ENCODE peak calls at places on chromosome 11, in nine cellular contexts. R, J, U, Y, N, S, W, K and D are unnamed samples.

GRCh38 chr11:47899801-47900200 is 51.7 kb upstream of the NUP160 start:
- DNase-seq in R (no peak), J (no peak), U (peak; percentile 92), Y (no peak), N (no peak), S (no peak), W (no peak), K (no peak), D (no peak)

GRCh38 chr11:12938590-12939247 is 70.4 kb upstream of the RASSF10 start:
- DNase-seq in R (no peak), J (no peak), U (no peak), Y (no peak), N (no peak), S (no peak), W (no peak), K (no peak), D (no peak)

GRCh38 chr11:61617515-61617914 is 36.6 kb upstream of the SYT7 start:
- DNase-seq in R (no peak), J (no peak), U (no peak), Y (no peak), N (no peak), S (no peak), W (no peak), K (no peak), D (no peak)

GRCh38 chr11:121451178-121451981 is 734 bp upstream of the SORL1 start:
- DNase-seq in R (peak; percentile 83), J (no peak), U (no peak), Y (no peak), N (peak; percentile 73), S (no peak), W (no peak), K (no peak), D (no peak)

GRCh38 chr11:120181446-120181992 is 29.3 kb upstream of the OAF start:
- DNase-seq in R (peak; percentile 2), J (no peak), U (no peak), Y (no peak), N (peak; percentile 33), S (peak; percentile 78), W (peak; percentile 45), K (no peak), D (no peak)

GRCh38 chr11:65133724-65134123 is 595 bp downstream of the SYVN1 start:
- DNase-seq in R (no peak), J (no peak), U (no peak), Y (no peak), N (peak; percentile 71), S (no peak), W (no peak), K (peak; percentile 49), D (no peak)

GRCh38 chr11:72584293-72584921 is 89.8 kb downstream of the PDE2A start:
- DNase-seq in R (no peak), J (no peak), U (no peak), Y (no peak), N (peak; percentile 61), S (no peak), W (no peak), K (peak; percentile 62), D (no peak)

GRCh38 chr11:60718524-60719316 is 5.8 kb upstream of the MS4A18 start:
- DNase-seq in R (peak; percentile 27), J (no peak), U (no peak), Y (no peak), N (no peak), S (no peak), W (no peak), K (no peak), D (no peak)

GRCh38 chr11:72190581-72191205 is 1.2 kb upstream of the FOLR1 start:
- DNase-seq in R (no peak), J (no peak), U (no peak), Y (no peak), N (no peak), S (no peak), W (no peak), K (no peak), D (no peak)

GRCh38 chr11:95831198-95831883 is 41.0 kb downstream of the CEP57 start:
- DNase-seq in R (peak; percentile 18), J (no peak), U (no peak), Y (no peak), N (no peak), S (no peak), W (no peak), K (no peak), D (no peak)

GRCh38 chr11:86987687-86988086 is 32.5 kb upstream of the FZD4 start:
- DNase-seq in R (no peak), J (no peak), U (no peak), Y (no peak), N (no peak), S (no peak), W (no peak), K (no peak), D (no peak)
- TF ChIP-seq CTCF in R (no peak), J (no peak), U (no peak), Y (no peak), N (no peak), S (no peak), W (no peak), K (no peak), D (no peak)

DNA sequence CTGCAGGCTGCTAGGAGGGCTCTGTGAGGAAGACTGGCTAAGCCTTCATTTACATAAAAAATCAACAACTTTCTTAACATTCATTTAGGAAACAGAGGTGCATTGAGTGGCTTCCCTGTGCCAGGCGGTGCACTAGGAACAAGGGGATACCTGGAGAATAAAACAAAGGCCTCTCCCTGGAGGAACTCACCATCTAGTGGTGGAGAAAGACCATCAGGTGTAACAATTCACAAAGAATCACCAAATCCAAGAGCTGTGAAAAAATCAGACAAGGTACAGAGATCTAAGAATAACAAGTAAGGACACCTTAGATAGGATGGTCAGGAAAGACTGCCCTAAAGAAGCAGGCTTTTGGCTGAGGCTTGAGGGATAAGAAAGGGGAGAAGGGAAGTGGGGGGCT is 40.3 kb downstream of the CSNK2A3 start:
- DNase-seq in R (no peak), J (no peak), U (no peak), Y (no peak), N (no peak), S (no peak), W (no peak), K (no peak), D (no peak)
- H3K27ac ChIP-seq in R (no peak overlapping the region), J (peak overlapping the region; percentile 77), U (no peak overlapping the region), Y (no peak overlapping the region), N (no peak overlapping the region), S (no peak overlapping the region), W (no peak overlapping the region), K (no peak overlapping the region), D (no peak overlapping the region)

GRCh38 chr11:46064221-46064620 is 57.0 kb downstream of the PHF21A start:
- DNase-seq in R (no peak), J (no peak), U (no peak), Y (no peak), N (no peak), S (no peak), W (no peak), K (no peak), D (no peak)
- H3K4me3 ChIP-seq in R (no peak overlapping the region), J (no peak overlapping the region), U (no peak overlapping the region), Y (no peak overlapping the region), N (no peak overlapping the region), S (no peak overlapping the region), W (no peak overlapping the region), K (no peak overlapping the region), D (no peak overlapping the region)

GRCh38 chr11:63212742-63213141 is 30.7 kb downstream of the SLC22A25 start:
- DNase-seq in R (peak; percentile 26), J (peak; percentile 26), U (peak; percentile 49), Y (no peak), N (no peak), S (no peak), W (no peak), K (no peak), D (peak; percentile 7)
- TF ChIP-seq CTCF in R (peak; percentile 52), J (peak; percentile 64), U (peak; percentile 53), Y (peak; percentile 80), N (peak; percentile 46), S (peak; percentile 25), W (no peak), K (peak; percentile 45), D (peak; percentile 11)

GRCh38 chr11:57638005-57638760 is 11.5 kb downstream of the YPEL4 start:
- DNase-seq in R (peak; percentile 90), J (peak; percentile 99), U (no peak), Y (no peak), N (no peak), S (no peak), W (no peak), K (peak; percentile 79), D (no peak)

GRCh38 chr11:57638811-57639320 is 10.8 kb downstream of the YPEL4 start:
- DNase-seq in R (no peak), J (no peak), U (no peak), Y (no peak), N (no peak), S (no peak), W (no peak), K (no peak), D (no peak)

GRCh38 chr11:57639321-57640067 is 10.2 kb downstream of the YPEL4 start:
- DNase-seq in R (peak; percentile 86), J (no peak), U (no peak), Y (no peak), N (no peak), S (no peak), W (no peak), K (no peak), D (no peak)

GRCh38 chr11:57635236-57635635 is 14.5 kb downstream of the YPEL4 start:
- DNase-seq in R (no peak), J (no peak), U (no peak), Y (no peak), N (no peak), S (no peak), W (no peak), K (no peak), D (no peak)

GRCh38 chr11:57637626-57638004 is 12.1 kb downstream of the YPEL4 start:
- DNase-seq in R (peak; percentile 58), J (no peak), U (no peak), Y (no peak), N (no peak), S (no peak), W (no peak), K (no peak), D (no peak)
- H3K27ac ChIP-seq in R (peak overlapping the region; percentile 87), J (peak overlapping the region; percentile 99), U (no peak overlapping the region), Y (peak overlapping the region; percentile 83), N (no peak overlapping the region), S (peak overlapping the region; percentile 83), W (peak overlapping the region; percentile 71), K (peak overlapping the region; percentile 81), D (no peak overlapping the region)

DNA sequence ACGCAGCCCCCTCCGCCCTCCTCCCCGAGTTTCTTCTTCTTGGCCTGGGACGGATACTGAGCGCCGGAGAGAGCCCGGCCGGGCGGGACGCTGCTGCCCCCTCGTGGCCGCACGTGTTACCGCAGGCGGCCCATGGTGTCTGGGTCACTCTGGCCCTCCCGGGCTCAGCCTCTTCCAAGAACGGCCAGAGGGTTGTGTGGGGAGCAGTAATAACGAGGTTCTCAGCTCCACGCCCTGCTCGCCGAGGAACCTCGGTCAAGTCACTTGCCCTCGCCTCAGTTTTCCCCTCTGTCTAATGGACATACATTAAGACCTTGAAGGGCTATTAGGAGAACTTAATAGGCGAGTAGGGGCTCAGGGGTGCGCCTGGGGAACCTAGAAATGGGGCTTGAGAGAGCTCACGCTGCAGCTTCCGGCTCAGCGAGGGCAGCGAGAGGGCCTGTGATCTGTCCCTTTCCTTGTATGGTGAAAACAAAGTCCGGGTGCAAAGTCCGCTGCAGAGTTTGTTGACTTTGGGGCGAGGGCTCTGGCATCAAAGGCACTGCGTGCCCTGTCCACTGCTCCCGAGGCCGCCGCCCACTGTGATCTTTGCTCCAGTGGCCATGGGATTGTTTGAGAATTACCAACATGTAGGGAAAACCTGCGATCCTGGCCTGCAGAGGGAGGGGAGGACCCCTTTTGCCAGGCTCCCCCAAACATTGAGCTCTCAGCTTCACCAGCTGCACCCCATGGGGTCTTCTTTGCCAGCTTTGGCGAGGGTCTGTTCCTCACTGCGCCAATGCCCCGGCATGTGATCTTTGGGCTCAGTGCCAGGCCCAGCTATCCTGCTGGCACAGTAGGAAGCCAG is 14.4 kb upstream of the LRP5 start:
- DNase-seq in R (peak; percentile 89), J (peak; percentile 82), U (peak; percentile 65), Y (no peak), N (peak; percentile 96), S (peak; percentile 94), W (no peak), K (peak; percentile 82), D (peak; percentile 82)
- H3K4me3 ChIP-seq in R (no peak overlapping the region), J (peak overlapping the region; percentile 27), U (no peak overlapping the region), Y (no peak overlapping the region), N (peak overlapping the region; percentile 38), S (peak overlapping the region; percentile 8), W (no peak overlapping the region), K (peak overlapping the region; percentile 26), D (no peak overlapping the region)